ENCODE peak calls at places on chromosomes 11 and 22, in five cellular contexts. H is endodermal cell, S is cardiac muscle cell, X is IMR-90, V is astrocyte of the spinal cord. R is an unnamed sample.
A peak's percentile ranks its signal among the peaks of the same experiment; 100 is the strongest.

GRCh38 chr22:29205598-29206371 is at the start of gene EMID1:
- DNase-seq in H (peak; percentile 85), S (peak; percentile 43), X (peak; percentile 9), V (no peak), R (no peak)

GRCh38 chr11:58637367-58637766 is 14.9 kb downstream of the CNTF start:
- DNase-seq in H (no peak), S (no peak), X (no peak), V (no peak), R (no peak)

GRCh38 chr22:46002757-46003270 is 25.9 kb upstream of the WNT7B start:
- DNase-seq in H (no peak), S (no peak), X (peak; percentile 56), V (peak; percentile 55), R (no peak)

GRCh38 chr22:43919106-43919965 is 4.3 kb upstream of the PNPLA3 start:
- DNase-seq in H (no peak), S (peak; percentile 4), X (peak; percentile 51), V (peak; percentile 28), R (no peak)

GRCh38 chr11:10522921-10523320 is 18.1 kb downstream of the RNF141 start:
- DNase-seq in H (no peak), S (no peak), X (no peak), V (no peak), R (no peak)

GRCh38 chr11:131897247-131897646 is 526.8 kb downstream of the NTM start:
- DNase-seq in H (no peak), S (no peak), X (no peak), V (peak; percentile 28), R (no peak)

GRCh38 chr11:71272161-71272560 is 19.8 kb upstream of the SHANK2 start:
- DNase-seq in H (peak; percentile 36), S (no peak), X (no peak), V (no peak), R (no peak)

GRCh38 chr22:45977003-45977395 is at the start of gene WNT7B:
- DNase-seq in H (peak; percentile 74), S (no peak), X (no peak), V (no peak), R (no peak)

GRCh38 chr11:63490551-63491239 is at the start of gene PLAAT5:
- DNase-seq in H (peak; percentile 82), S (peak; percentile 81), X (no peak), V (no peak), R (no peak)

GRCh38 chr11:56855217-56855616 is 106.7 kb upstream of the OR9G4 start:
- DNase-seq in H (no peak), S (no peak), X (no peak), V (no peak), R (no peak)

GRCh38 chr11:62409831-62410230 is 9.0 kb upstream of the SCGB1A1 start:
- DNase-seq in H (no peak), S (no peak), X (no peak), V (no peak), R (no peak)

GRCh38 chr11:118916842-118917388 is 8.8 kb downstream of the BCL9L start:
- DNase-seq in H (peak; percentile 96), S (peak; percentile 94), X (peak; percentile 75), V (peak; percentile 77), R (peak; percentile 69)
- H3K4me3 ChIP-seq in H (peak overlapping the region; percentile 77), S (no peak overlapping the region), X (no peak overlapping the region), V (no peak overlapping the region), R (peak overlapping the region; percentile 12)

GRCh38 chr11:43381802-43382201 is 23.1 kb downstream of the TTC17 start:
- DNase-seq in H (no peak), S (no peak), X (no peak), V (no peak), R (no peak)

GRCh38 chr11:43377380-43377779 is 18.7 kb downstream of the TTC17 start:
- DNase-seq in H (no peak), S (no peak), X (no peak), V (no peak), R (no peak)

GRCh38 chr11:43376065-43376464 is 17.3 kb downstream of the TTC17 start:
- DNase-seq in H (no peak), S (no peak), X (no peak), V (no peak), R (no peak)

DNA sequence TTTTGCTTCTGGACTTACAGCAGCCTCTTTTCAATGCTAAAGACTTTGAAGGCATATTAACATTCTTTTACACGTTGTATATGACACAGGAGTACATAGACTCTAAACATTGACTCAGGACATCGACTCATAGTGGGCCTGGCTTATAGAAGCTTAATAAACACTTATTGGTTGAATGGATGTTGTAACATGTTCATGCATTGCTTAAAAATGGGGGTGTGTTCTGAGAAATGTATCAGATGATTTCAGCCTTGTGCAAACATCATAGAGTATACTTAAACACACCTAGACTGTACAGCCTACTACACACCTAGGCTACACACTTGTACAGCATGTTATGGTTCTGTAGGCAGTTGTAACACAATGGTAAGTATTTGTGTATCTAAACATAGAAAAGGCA is 17.9 kb downstream of the TTC17 start:
- DNase-seq in H (no peak), S (peak; percentile 52), X (peak; percentile 90), V (peak; percentile 52), R (peak; percentile 66)
- H3K4me3 ChIP-seq in H (no peak overlapping the region), S (no peak overlapping the region), X (no peak overlapping the region), V (no peak overlapping the region), R (no peak overlapping the region)

GRCh38 chr11:47917643-47918369 is 62.6 kb upstream of the PTPRJ start:
- DNase-seq in H (peak; percentile 85), S (peak; percentile 100), X (peak; percentile 98), V (peak; percentile 49), R (peak; percentile 71)
- H3K4me3 ChIP-seq in H (no peak overlapping the region), S (no peak overlapping the region), X (peak overlapping the region; percentile 6), V (no peak overlapping the region), R (no peak overlapping the region)

DNA sequence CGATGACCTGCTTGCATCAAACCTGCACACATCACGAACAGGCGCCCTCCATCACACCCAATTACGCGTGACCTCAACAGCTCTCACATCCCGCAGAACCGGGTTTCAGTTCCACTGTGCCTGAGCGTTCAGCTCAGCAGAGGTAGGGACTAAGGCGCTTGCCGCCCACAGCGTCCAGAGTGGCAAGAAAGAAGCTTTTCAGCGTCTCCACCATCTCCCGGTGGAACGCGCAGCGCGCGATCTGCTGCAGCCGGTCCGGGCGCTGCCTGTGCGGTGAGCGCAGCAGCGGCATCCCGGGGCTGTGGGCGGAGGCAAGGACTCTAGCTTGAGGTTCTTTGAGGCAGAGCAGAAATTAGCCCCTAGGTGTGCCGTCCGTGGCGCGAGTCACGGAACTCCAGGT is 1.5 kb upstream of the CALCA start:
- DNase-seq in H (peak; percentile 82), S (peak; percentile 36), X (peak; percentile 4), V (peak; percentile 17), R (no peak)
- H3K4me3 ChIP-seq in H (peak overlapping the region; percentile 73), S (peak overlapping the region; percentile 12), X (no peak overlapping the region), V (no peak overlapping the region), R (peak overlapping the region; percentile 23)

GRCh38 chr11:115501504-115501894 is 2.7 kb downstream of the CADM1 start:
- DNase-seq in H (no peak), S (no peak), X (no peak), V (no peak), R (no peak)
- H3K4me3 ChIP-seq in H (peak overlapping the region; percentile 98), S (peak overlapping the region; percentile 71), X (no peak overlapping the region), V (no peak overlapping the region), R (no peak overlapping the region)